ENCODE peak calls at places on chromosomes 5 and 9, in four cellular contexts. L is fibroblast of lung, N is ovary, X is body of pancreas. A is an unnamed sample.

GRCh38 chr5:12911156-12911555 is 1006.9 kb upstream of the CTNND2 start:
- DNase-seq in N (no peak), X (no peak), L (peak), A (no peak)

GRCh38 chr5:144273232-144274027 is 102.8 kb downstream of the KCTD16 start:
- DNase-seq in X (no peak), N (no peak), L (no peak), A (no peak)

GRCh38 chr5:55603947-55604346 is 69.2 kb upstream of the PLPP1 start:
- DNase-seq in X (no peak), L (peak), N (no peak), A (no peak)

GRCh38 chr9:123568691-123569342 is 212.8 kb downstream of the CRB2 start:
- DNase-seq in N (no peak), X (no peak), L (peak), A (no peak)

GRCh38 chr9:6142816-6143454 is 72.7 kb upstream of the IL33 start:
- DNase-seq in L (no peak), X (no peak), N (no peak), A (no peak)

GRCh38 chr5:124892185-124892848 is 145.9 kb upstream of the ZNF608 start:
- DNase-seq in N (no peak), X (no peak), L (no peak), A (no peak)

GRCh38 chr9:87276327-87276841 is 221.3 kb upstream of the DAPK1 start:
- DNase-seq in L (peak), N (no peak), X (no peak), A (no peak)

GRCh38 chr9:136713555-136713949 is 1.2 kb downstream of the DIPK1B start:
- DNase-seq in L (no peak), N (no peak), X (no peak), A (no peak)

GRCh38 chr5:173441053-173441628 is 112.9 kb upstream of the STC2 start:
- DNase-seq in X (no peak), N (no peak), L (no peak), A (no peak)

GRCh38 chr5:179301796-179302195 is 43.5 kb downstream of the ADAMTS2 start:
- DNase-seq in X (no peak), L (no peak), N (no peak), A (no peak)

GRCh38 chr9:114339130-114339908 is 9.7 kb downstream of the ORM2 start:
- DNase-seq in L (peak), X (peak), N (peak), A (no peak)

GRCh38 chr5:80665057-80665456 is 10.3 kb upstream of the DHFR start:
- DNase-seq in L (peak), X (no peak), N (no peak), A (no peak)

GRCh38 chr9:23556459-23556858 is 269.6 kb downstream of the ELAVL2 start:
- DNase-seq in N (no peak), L (no peak), X (no peak), A (no peak)

GRCh38 chr9:85900504-85901201 is 40.3 kb upstream of the NAA35 start:
- DNase-seq in N (no peak), L (peak), X (peak), A (no peak)

GRCh38 chr9:128150594-128151342 is 1.5 kb downstream of the LCN2 start:
- DNase-seq in L (no peak), X (no peak), N (no peak), A (no peak)

GRCh38 chr9:127182901-127183746 is 60.7 kb upstream of the ANGPTL2 start:
- DNase-seq in N (peak), X (no peak), L (peak), A (no peak)

GRCh38 chr5:90514520-90514919 is 14.9 kb downstream of the LYSMD3 start:
- DNase-seq in L (no peak), N (no peak), X (no peak), A (no peak)

GRCh38 chr9:21286099-21286498 is 19.0 kb downstream of the IFNA5 start:
- DNase-seq in N (no peak), L (no peak), X (no peak), A (no peak)

GRCh38 chr5:177300971-177301370 is 2.5 kb downstream of the RAB24 start:
- DNase-seq in L (no peak), X (no peak), N (no peak), A (no peak)

GRCh38 chr9:15329539-15330109 is 22.6 kb upstream of the TTC39B start:
- DNase-seq in L (no peak), X (no peak), N (no peak), A (no peak)

GRCh38 chr5:120473332-120473731 is 9.2 kb downstream of the PRR16 start:
- DNase-seq in N (no peak), L (no peak), X (no peak), A (no peak)

GRCh38 chr5:173016621-173017046 is 33.1 kb downstream of the ATP6V0E1 start:
- DNase-seq in L (peak), N (peak), X (peak), A (no peak)

GRCh38 chr5:40277161-40277906 is 402.4 kb upstream of the PTGER4 start:
- DNase-seq in L (no peak), N (no peak), X (no peak), A (no peak)

GRCh38 chr5:142287096-142287972 is 37.5 kb downstream of the SPRY4 start:
- DNase-seq in X (no peak), N (no peak), L (no peak), A (no peak)

GRCh38 chr9:94593459-94594345 is at the start of gene FBP2:
- DNase-seq in X (peak), N (no peak), L (no peak), A (no peak)

GRCh38 chr9:23659346-23660006 is 166.6 kb downstream of the ELAVL2 start:
- DNase-seq in L (no peak), X (no peak), N (no peak), A (no peak)

GRCh38 chr5:174223355-174223754 is 177.8 kb downstream of the NSG2 start:
- DNase-seq in N (no peak), X (no peak), L (no peak), A (no peak)

GRCh38 chr9:118575341-118576070 is 793.7 kb downstream of the BRINP1 start:
- DNase-seq in L (peak), X (no peak), N (no peak), A (no peak)

GRCh38 chr9:79408200-79408599 is 163.6 kb upstream of the TLE4 start:
- DNase-seq in X (no peak), L (peak), N (no peak), A (no peak)

GRCh38 chr9:79489241-79490000 is 82.3 kb upstream of the TLE4 start:
- DNase-seq in X (peak), N (no peak), L (peak), A (no peak)

GRCh38 chr9:70195456-70195855 is 63.3 kb upstream of the SMC5 start:
- DNase-seq in N (no peak), L (peak), X (no peak), A (no peak)

GRCh38 chr9:131418143-131419028 is 24.5 kb downstream of the PRRC2B start:
- DNase-seq in N (no peak), X (peak), L (no peak), A (no peak)

GRCh38 chr5:104611419-104611818 is 1048.8 kb upstream of the NUDT12 start:
- DNase-seq in X (no peak), L (no peak), N (no peak), A (no peak)

GRCh38 chr5:104606258-104606829 is 1043.8 kb upstream of the NUDT12 start:
- DNase-seq in N (no peak), X (no peak), L (no peak), A (no peak)
- H3K4me3 ChIP-seq in N (no peak), X (no peak), L (no peak), A (no peak)

GRCh38 chr5:180331647-180331950 is 21.5 kb downstream of the GFPT2 start:
- DNase-seq in N (no peak), X (no peak), L (no peak), A (no peak)

GRCh38 chr5:180330810-180331646 is 22.1 kb downstream of the GFPT2 start:
- DNase-seq in X (peak), L (peak), N (peak), A (no peak)

GRCh38 chr5:180329138-180329435 is 24.0 kb downstream of the GFPT2 start:
- DNase-seq in X (no peak), N (no peak), L (no peak), A (no peak)

GRCh38 chr5:180329606-180330269 is 23.4 kb downstream of the GFPT2 start:
- DNase-seq in X (no peak), N (no peak), L (no peak), A (no peak)

GRCh38 chr5:180330270-180330648 is 22.9 kb downstream of the GFPT2 start:
- DNase-seq in L (no peak), X (no peak), N (no peak), A (no peak)
- H3K4me3 ChIP-seq in L (no peak), X (no peak), N (no peak), A (no peak)

GRCh38 chr9:134740071-134740470 is 98.5 kb downstream of the COL5A1 start:
- DNase-seq in N (no peak), L (no peak), X (no peak), A (no peak)
- H3K4me3 ChIP-seq in N (no peak), L (no peak), X (no peak), A (no peak)

DNA sequence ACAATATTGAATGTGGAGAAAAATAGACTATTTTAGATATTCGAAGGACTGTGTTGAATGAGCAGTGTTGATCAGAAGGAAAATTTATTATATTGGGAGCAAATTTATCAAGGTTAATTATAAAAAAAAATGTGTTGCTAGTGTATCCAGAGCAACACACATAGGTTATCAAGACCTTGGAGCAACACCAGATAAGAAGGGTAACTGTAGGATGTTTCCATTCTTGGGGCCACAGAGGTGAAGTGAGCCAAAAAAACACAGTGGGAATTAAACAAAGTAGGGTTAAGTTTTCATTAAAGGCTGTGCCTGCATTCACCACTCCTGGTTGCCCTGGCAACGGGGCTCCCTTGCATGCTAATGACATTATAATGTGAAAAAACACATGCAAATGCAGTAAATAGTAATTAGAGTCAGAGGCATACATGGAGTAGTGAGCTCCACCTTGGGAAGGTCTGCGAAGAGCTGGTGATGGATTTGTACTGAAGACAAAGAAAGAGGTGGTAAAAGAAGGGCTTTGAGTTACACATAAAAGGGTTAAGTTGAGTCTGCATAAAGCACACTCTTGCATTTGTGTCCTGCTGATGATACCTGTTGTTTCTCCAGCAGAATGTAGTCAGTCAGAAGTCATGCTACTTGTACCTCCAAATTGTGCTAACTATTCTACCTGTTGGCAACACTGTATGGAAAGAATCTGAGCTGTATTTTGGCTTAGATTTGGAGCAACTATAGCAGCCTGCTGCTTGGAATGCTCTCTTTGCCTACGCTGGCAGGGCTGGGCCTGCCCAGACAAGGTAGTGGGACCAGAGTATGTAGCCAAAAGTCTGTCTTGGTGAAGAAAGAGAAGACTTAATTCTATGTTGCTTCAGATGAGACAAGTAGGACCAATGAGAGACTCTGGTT is 59.6 kb downstream of the ATG10 start:
- DNase-seq in L (no peak), N (no peak), X (peak), A (no peak)
- H3K4me3 ChIP-seq in L (no peak), N (no peak), X (no peak), A (no peak)

GRCh38 chr5:72064801-72065570 is 42.3 kb upstream of the MAP1B start:
- DNase-seq in N (no peak), L (no peak), X (no peak), A (no peak)

GRCh38 chr5:72066658-72067057 is 40.6 kb upstream of the MAP1B start:
- DNase-seq in L (peak), X (no peak), N (no peak), A (peak)

GRCh38 chr5:72067682-72068470 is 39.4 kb upstream of the MAP1B start:
- DNase-seq in N (no peak), X (no peak), L (peak), A (peak)

GRCh38 chr5:72063219-72063819 is 44.0 kb upstream of the MAP1B start:
- DNase-seq in N (no peak), L (peak), X (no peak), A (no peak)

GRCh38 chr5:72065751-72066255 is 41.5 kb upstream of the MAP1B start:
- DNase-seq in L (peak), N (no peak), X (no peak), A (no peak)
- H3K4me3 ChIP-seq in L (no peak), N (no peak), X (no peak), A (no peak)

DNA sequence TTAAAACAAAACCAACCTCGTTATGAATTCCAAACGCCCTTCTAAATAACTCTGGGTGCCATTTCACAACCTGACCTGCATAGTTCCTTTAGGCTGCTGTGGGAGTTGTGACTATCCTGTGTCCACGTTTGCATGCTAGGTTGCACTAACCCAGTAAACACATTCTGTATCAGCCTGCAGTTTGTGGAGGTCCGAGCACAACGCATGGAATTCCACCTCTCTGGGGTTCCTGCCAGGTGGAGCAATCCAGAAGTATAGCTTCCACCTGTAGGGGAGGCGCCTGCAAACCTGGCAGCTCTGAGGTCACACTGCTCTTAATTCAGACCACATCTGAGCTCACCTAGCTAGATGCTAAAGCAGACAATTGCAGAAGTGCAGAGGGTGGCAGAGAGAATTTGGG is 57.2 kb downstream of the MARCHF3 start:
- DNase-seq in X (no peak), L (no peak), N (no peak), A (no peak)
- H3K4me3 ChIP-seq in X (no peak), L (no peak), N (no peak), A (no peak)

GRCh38 chr5:170252109-170252508 is 19.3 kb downstream of the C5orf58 start:
- DNase-seq in X (no peak), N (no peak), L (no peak), A (no peak)
- H3K4me3 ChIP-seq in X (no peak), N (no peak), L (no peak), A (no peak)

GRCh38 chr9:14250779-14251145 is 63.2 kb downstream of the NFIB start:
- DNase-seq in L (peak), N (no peak), X (no peak), A (no peak)

GRCh38 chr9:14249527-14249926 is 64.4 kb downstream of the NFIB start:
- DNase-seq in N (no peak), L (no peak), X (no peak), A (no peak)

GRCh38 chr9:14247577-14247976 is 66.4 kb downstream of the NFIB start:
- DNase-seq in L (no peak), X (no peak), N (no peak), A (no peak)

GRCh38 chr9:14248149-14248548 is 65.8 kb downstream of the NFIB start:
- DNase-seq in N (no peak), X (no peak), L (no peak), A (no peak)

DNA sequence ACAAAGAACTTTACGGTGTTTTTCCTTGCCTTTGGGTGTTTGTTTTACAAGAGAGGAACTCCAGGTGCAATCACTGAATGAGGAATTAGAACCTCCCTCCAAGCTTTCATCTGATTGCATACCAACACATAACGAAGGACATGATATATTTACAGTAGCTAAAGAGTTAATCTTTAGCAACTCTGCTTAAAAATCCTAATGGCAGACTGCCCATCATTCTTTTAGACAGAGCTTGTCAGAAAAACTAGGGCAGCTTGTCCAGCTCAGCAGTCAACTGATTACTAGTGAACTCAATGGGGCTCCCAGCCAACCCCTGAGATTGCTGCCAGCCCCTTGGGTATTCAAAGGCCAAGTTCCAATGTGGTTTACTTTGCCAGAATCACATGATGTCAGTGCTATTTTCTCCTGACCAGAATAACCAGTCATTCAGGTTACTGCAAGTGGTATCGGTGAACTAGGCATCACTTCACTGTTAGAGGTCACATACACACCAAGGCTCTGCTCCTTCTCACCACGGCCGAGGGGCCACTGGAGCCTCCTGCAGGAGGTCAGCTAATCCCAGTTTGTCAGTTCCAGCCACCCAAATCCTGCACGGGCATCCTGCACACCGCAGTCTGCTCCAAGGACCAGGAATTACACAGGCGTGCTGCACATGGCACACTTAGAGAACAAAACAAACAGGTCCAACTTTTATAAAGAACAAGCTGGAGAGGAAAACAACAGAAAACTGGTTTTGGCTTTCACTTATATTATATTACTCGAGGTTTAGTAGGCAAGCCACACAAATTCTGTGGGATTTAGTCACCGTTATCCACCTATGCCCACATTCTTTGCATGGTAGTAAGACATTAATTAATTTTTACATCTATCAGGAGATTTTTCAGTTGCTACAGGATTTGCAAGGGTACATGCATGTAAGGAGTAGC is 62.5 kb downstream of the NFIB start:
- DNase-seq in N (peak), X (peak), L (peak), A (no peak)
- H3K4me3 ChIP-seq in N (peak), X (no peak), L (peak), A (peak)

A was measured in keratinocyte.